ENCODE peak calls at places on chromosome 5, in ten cellular contexts. T is adrenal gland; J is cardiac muscle cell; D is neural progenitor cell; B is uterus; V is H9; H is sigmoid colon; G is CD8-positive, alpha-beta T cell; E is mammary epithelial cell; O is GM23248. X is an unnamed sample.

GRCh38 chr5:56026863-56027300 is 32.1 kb upstream of the IL6ST start:
- DNase-seq in D (no peak), H (no peak), J (no peak), E (peak; percentile 80), O (peak; percentile 78), G (no peak), T (no peak), V (no peak), B (no peak), X (peak; percentile 97)

GRCh38 chr5:81850932-81851331 is 100.0 kb upstream of the SSBP2 start:
- DNase-seq in B (no peak), D (no peak), O (peak; percentile 37), E (no peak), G (no peak), T (no peak), H (no peak), V (no peak), J (peak; percentile 12), X (no peak)

GRCh38 chr5:66454186-66455078 is 141.8 kb upstream of the MAST4 start:
- DNase-seq in B (no peak), J (no peak), H (no peak), O (peak; percentile 68), T (no peak), V (no peak), G (no peak), E (peak; percentile 8), D (no peak), X (peak; percentile 75)

GRCh38 chr5:39517800-39518199 is 93.0 kb upstream of the DAB2 start:
- DNase-seq in V (no peak), G (no peak), T (no peak), B (no peak), E (peak; percentile 23), O (peak; percentile 90), J (no peak), D (no peak), H (no peak), X (peak; percentile 52)

GRCh38 chr5:160614136-160614535 is 192.5 kb downstream of the PTTG1 start:
- DNase-seq in B (no peak), D (no peak), V (no peak), O (no peak), J (no peak), G (no peak), T (no peak), E (no peak), H (no peak), X (no peak)

GRCh38 chr5:65816729-65817128 is 94.7 kb downstream of the NLN start:
- DNase-seq in E (no peak), H (no peak), D (no peak), J (no peak), O (no peak), B (no peak), V (no peak), T (no peak), G (no peak), X (no peak)

GRCh38 chr5:93721511-93721910 is 19.9 kb downstream of the POU5F2 start:
- DNase-seq in B (no peak), H (no peak), D (no peak), T (no peak), O (no peak), J (no peak), V (no peak), E (no peak), G (no peak), X (no peak)

GRCh38 chr5:17282283-17283120 is 65.1 kb downstream of the BASP1 start:
- DNase-seq in E (no peak), T (no peak), D (no peak), H (no peak), J (peak; percentile 20), O (peak; percentile 5), G (no peak), B (no peak), V (peak; percentile 30), X (no peak)

DNA sequence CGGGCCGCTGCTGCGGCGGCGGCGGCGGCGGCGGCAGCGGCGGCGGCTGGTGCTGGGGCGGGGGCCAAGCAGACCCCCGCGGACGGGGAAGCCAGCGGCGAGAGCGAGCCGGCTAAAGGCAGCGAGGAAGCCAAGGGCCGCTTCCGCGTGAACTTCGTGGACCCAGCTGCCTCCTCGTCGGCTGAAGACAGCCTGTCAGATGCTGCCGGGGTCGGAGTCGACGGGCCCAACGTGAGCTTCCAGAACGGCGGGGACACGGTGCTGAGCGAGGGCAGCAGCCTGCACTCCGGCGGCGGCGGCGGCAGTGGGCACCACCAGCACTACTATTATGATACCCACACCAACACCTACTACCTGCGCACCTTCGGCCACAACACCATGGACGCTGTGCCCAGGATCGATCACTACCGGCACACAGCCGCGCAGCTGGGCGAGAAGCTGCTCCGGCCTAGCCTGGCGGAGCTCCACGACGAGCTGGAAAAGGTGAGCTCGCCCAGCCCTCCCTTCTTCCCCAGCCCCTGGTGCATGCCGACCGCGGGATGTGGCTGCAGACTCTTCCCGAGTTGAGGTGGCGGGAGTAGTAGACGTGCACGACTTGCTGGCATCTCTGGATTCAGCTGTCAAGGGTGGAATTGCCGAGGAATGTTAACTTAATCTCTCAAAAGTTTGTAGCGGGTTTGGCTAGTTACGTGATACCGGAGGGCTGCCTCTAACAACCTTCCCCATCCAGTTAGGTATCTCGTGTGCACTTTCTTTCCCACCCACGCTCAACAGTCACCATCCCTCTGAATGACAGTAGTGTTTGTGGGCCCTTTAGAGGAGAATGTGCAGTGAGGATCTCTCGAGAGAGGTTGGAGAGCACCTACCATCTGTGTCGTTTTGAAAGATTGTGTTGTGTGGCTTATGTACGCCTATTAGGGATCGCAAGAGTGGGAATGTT is 932 bp downstream of the SLC12A2 start:
- DNase-seq in V (peak; percentile 43), O (peak; percentile 58), E (peak; percentile 70), H (peak; percentile 78), D (peak; percentile 57), B (peak; percentile 33), G (peak; percentile 56), T (peak; percentile 37), J (peak; percentile 47), X (peak; percentile 87)
- H3K9me3 ChIP-seq in V (no peaks in the 10 kb centered on the region), O (no peaks in the 10 kb centered on the region), E (no peaks in the 10 kb centered on the region), H (no peaks in the 10 kb centered on the region), D (no peaks in the 10 kb centered on the region), B (no peaks in the 10 kb centered on the region), G (no peaks in the 10 kb centered on the region), T (no peaks in the 10 kb centered on the region), J (no peaks in the 10 kb centered on the region), X (no peaks in the 10 kb centered on the region)

GRCh38 chr5:72407541-72407940 is 87.4 kb downstream of the PTCD2 start:
- DNase-seq in O (peak; percentile 52), V (no peak), B (no peak), J (no peak), T (no peak), E (peak; percentile 40), G (no peak), D (no peak), H (no peak), X (no peak)

GRCh38 chr5:72408127-72408526 is 88.0 kb downstream of the PTCD2 start:
- DNase-seq in J (no peak), B (no peak), V (no peak), H (no peak), E (no peak), T (no peak), O (no peak), D (no peak), G (no peak), X (no peak)

GRCh38 chr5:72410896-72411295 is 90.7 kb downstream of the PTCD2 start:
- DNase-seq in J (no peak), B (no peak), E (no peak), T (no peak), H (no peak), V (no peak), G (no peak), O (peak; percentile 74), D (no peak), X (no peak)

GRCh38 chr5:72407078-72407477 is 86.9 kb downstream of the PTCD2 start:
- DNase-seq in T (no peak), V (no peak), J (no peak), D (no peak), O (no peak), G (no peak), H (no peak), B (no peak), E (no peak), X (no peak)

DNA sequence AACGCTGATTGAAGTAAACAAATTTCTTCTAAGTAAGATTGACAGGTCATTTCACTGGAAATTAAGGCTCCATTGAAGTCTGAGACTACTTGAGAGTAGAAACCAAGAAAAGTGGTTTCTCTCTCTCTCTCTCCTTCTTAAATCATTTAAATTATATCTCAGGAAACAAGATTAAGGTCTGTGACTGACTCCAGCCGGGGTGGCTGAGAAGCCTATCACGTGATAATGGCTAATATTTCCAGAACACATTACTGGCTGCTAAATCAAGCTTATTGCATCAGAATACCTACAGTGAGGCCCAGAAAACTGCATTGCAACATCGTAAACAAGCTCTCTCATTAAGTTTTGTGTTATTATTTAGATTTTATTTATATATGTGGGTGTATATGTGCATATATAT is 88.4 kb downstream of the PTCD2 start:
- DNase-seq in G (no peak), B (peak; percentile 52), O (peak; percentile 42), T (no peak), E (no peak), H (no peak), D (no peak), V (no peak), J (no peak), X (no peak)
- H3K4me1 ChIP-seq in G (no peaks in the 10 kb centered on the region), B (no peaks in the 10 kb centered on the region), O (peaks cover 43% of the 10 kb centered on the region), T (no peaks in the 10 kb centered on the region), E (no peaks in the 10 kb centered on the region), H (no peaks in the 10 kb centered on the region), D (no peaks in the 10 kb centered on the region), V (no peaks in the 10 kb centered on the region), J (no peaks in the 10 kb centered on the region), X (peaks cover 27% of the 10 kb centered on the region)

DNA sequence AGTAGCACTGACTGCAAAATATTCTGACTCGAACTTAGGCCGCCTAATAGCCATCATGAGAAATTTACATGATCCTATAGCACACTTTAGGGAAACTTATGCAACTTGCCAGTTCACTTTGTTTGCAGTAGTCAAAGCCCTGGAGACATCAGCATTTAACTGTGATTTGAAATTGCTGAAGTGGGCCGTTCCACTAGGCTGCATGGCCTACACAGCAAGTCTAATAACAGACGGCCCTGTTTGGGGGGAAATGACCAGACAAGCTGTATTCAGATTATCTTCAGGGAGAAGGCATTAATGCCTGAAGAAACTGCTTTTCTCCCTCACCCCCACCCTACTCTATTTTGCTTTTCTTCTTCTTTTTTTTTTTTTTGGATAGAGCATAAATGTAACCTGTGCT is 1928.4 kb upstream of the WWC1 start:
- DNase-seq in T (no peak), H (no peak), V (no peak), D (no peak), B (no peak), O (no peak), J (no peak), E (no peak), G (no peak), X (no peak)
- H3K9me3 ChIP-seq in T (no peaks in the 10 kb centered on the region), H (no peaks in the 10 kb centered on the region), V (no peaks in the 10 kb centered on the region), D (no peaks in the 10 kb centered on the region), B (no peaks in the 10 kb centered on the region), O (no peaks in the 10 kb centered on the region), J (no peaks in the 10 kb centered on the region), E (no peaks in the 10 kb centered on the region), G (no peaks in the 10 kb centered on the region), X (no peaks in the 10 kb centered on the region)

GRCh38 chr5:158565017-158565789 is 534.5 kb downstream of the EBF1 start:
- DNase-seq in E (no peak), V (no peak), G (no peak), H (no peak), D (no peak), T (no peak), J (no peak), B (no peak), O (no peak), X (no peak)

GRCh38 chr5:158560170-158560569 is 539.5 kb downstream of the EBF1 start:
- DNase-seq in V (no peak), T (no peak), D (no peak), H (no peak), G (no peak), J (no peak), B (no peak), O (peak; percentile 19), E (peak; percentile 20), X (peak; percentile 66)

GRCh38 chr5:158559066-158559465 is 540.6 kb downstream of the EBF1 start:
- DNase-seq in V (no peak), O (no peak), T (no peak), E (no peak), H (no peak), B (no peak), D (no peak), J (no peak), G (no peak), X (no peak)

GRCh38 chr5:158559643-158560042 is 540.1 kb downstream of the EBF1 start:
- DNase-seq in V (no peak), B (no peak), D (no peak), J (no peak), T (no peak), E (no peak), G (no peak), O (no peak), H (no peak), X (no peak)

DNA sequence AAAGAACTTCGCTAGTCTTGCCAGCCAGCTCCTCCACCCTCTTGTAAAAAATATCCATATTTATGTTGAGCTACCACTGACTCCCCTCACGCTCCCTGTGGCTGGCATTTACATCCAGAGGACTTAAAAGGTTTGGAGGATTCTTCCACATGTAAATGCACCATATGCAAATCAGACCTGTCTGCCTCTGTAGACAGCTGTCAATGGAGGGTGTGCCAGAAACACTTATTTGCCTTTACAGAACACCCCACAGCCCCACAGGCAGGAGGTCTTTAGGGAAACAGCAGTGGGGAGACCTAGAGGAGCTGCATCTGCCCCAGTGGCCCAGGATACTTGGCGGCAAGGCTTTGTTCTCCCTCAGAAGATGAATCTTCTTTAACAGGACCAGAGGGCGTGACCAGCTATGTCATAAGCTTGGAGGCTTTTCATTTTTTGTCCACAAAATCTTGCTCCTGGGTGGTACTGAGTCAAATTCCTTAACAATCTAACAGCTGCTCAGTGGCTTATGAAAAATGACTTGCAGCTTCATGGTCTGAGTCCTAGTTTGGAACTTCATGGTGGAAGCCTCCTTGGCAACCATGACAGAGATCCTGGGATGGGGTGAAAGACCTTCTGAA is 535.8 kb downstream of the EBF1 start:
- DNase-seq in T (no peak), O (no peak), G (no peak), J (no peak), V (no peak), H (no peak), D (no peak), B (no peak), E (no peak), X (no peak)
- H3K4me1 ChIP-seq in T (no peaks in the 10 kb centered on the region), O (peaks cover 4% of the 10 kb centered on the region), G (no peaks in the 10 kb centered on the region), J (no peaks in the 10 kb centered on the region), V (peaks cover 3% of the 10 kb centered on the region), H (no peaks in the 10 kb centered on the region), D (no peaks in the 10 kb centered on the region), B (no peaks in the 10 kb centered on the region), E (peaks cover 6% of the 10 kb centered on the region), X (peaks cover 10% of the 10 kb centered on the region)

X was measured in osteoblast.